ENCODE peak calls at places on chromosomes 5 and 9, in nine cellular contexts. O, W, K, F, M, U, P, Z and S are unnamed samples.

GRCh38 chr9:134592018-134592818 is 49.4 kb upstream of the COL5A1 start:
- DNase-seq in U (peak; percentile 97), O (peak; percentile 53), Z (no peak), W (no peak), K (no peak), P (peak; percentile 83), F (no peak), M (peak; percentile 52), S (peak; percentile 86)

GRCh38 chr9:38707885-38708640 is 11.9 kb downstream of the FAM240B start:
- DNase-seq in U (no peak), W (no peak), O (peak; percentile 74), M (no peak), Z (no peak), K (no peak), P (no peak), F (peak; percentile 62), S (no peak)

GRCh38 chr9:87107072-87107471 is 159.8 kb upstream of the GAS1 start:
- DNase-seq in F (peak; percentile 57), W (no peak), U (no peak), P (no peak), M (no peak), K (no peak), O (peak; percentile 74), Z (no peak), S (no peak)

GRCh38 chr9:105360344-105360743 is 87.5 kb upstream of the FSD1L start:
- DNase-seq in P (no peak), K (no peak), F (no peak), Z (no peak), U (no peak), M (no peak), W (no peak), O (peak; percentile 43), S (no peak)

GRCh38 chr9:137705906-137706305 is 87.1 kb downstream of the EHMT1 start:
- DNase-seq in P (no peak), W (no peak), Z (no peak), K (no peak), M (no peak), F (no peak), U (no peak), O (no peak), S (no peak)

GRCh38 chr9:89593776-89594427 is 10.9 kb upstream of the GADD45G start:
- DNase-seq in Z (no peak), O (peak; percentile 85), M (peak; percentile 51), P (no peak), K (peak; percentile 67), F (peak; percentile 86), W (peak; percentile 47), U (peak; percentile 61), S (no peak)

GRCh38 chr9:135519179-135519971 is 1.9 kb upstream of the LCN1 start:
- DNase-seq in U (no peak), Z (no peak), P (no peak), O (no peak), W (no peak), F (no peak), M (no peak), K (no peak), S (no peak)

GRCh38 chr5:98031926-98032325 is 741.5 kb upstream of the RGMB start:
- DNase-seq in Z (no peak), F (no peak), W (no peak), M (no peak), K (no peak), O (no peak), U (peak; percentile 60), P (no peak), S (no peak)

GRCh38 chr9:71131145-71131544 is 9.7 kb upstream of the TRPM3 start:
- DNase-seq in M (no peak), O (no peak), W (no peak), P (no peak), K (no peak), F (no peak), U (no peak), Z (no peak), S (no peak)

GRCh38 chr5:68330564-68330963 is 115.0 kb downstream of the PIK3R1 start:
- DNase-seq in P (no peak), O (no peak), U (peak; percentile 62), F (no peak), K (no peak), Z (no peak), M (no peak), W (no peak), S (peak; percentile 39)

GRCh38 chr9:3138236-3139229 is 294.6 kb upstream of the PUM3 start:
- DNase-seq in P (no peak), O (no peak), M (no peak), K (no peak), W (no peak), U (peak; percentile 30), F (no peak), Z (no peak), S (no peak)

GRCh38 chr5:136020383-136021015 is 8.3 kb upstream of the TGFBI start:
- DNase-seq in O (no peak), M (peak; percentile 85), U (peak; percentile 96), K (no peak), W (no peak), F (no peak), Z (peak; percentile 54), P (peak; percentile 96), S (peak; percentile 98)

GRCh38 chr9:127033784-127034183 is 88.7 kb downstream of the ANGPTL2 start:
- DNase-seq in M (no peak), W (no peak), Z (no peak), O (no peak), K (no peak), U (peak; percentile 57), F (no peak), P (peak; percentile 70), S (peak; percentile 27)

GRCh38 chr5:52950686-52951085 is 38.5 kb upstream of the ITGA2 start:
- DNase-seq in F (no peak), K (no peak), O (no peak), M (no peak), U (no peak), Z (no peak), W (no peak), P (no peak), S (no peak)

GRCh38 chr5:161547573-161548471 is 1.3 kb upstream of the GABRB2 start:
- DNase-seq in Z (no peak), O (peak; percentile 45), P (no peak), M (no peak), U (peak; percentile 2), F (peak; percentile 36), W (peak; percentile 21), K (no peak), S (no peak)

GRCh38 chr9:69771775-69772418 is 12.1 kb upstream of the PTAR1 start:
- DNase-seq in K (no peak), M (no peak), O (no peak), U (peak; percentile 97), Z (no peak), F (no peak), W (no peak), P (peak; percentile 77), S (peak; percentile 77)

GRCh38 chr9:78005231-78006002 is 26.2 kb downstream of the GNAQ start:
- DNase-seq in M (no peak), F (no peak), W (no peak), O (no peak), U (no peak), K (no peak), P (no peak), Z (no peak), S (peak; percentile 70)

GRCh38 chr9:131095666-131096489 is 453 bp upstream of the AIF1L start:
- DNase-seq in U (peak; percentile 25), O (peak; percentile 92), P (no peak), M (no peak), K (no peak), W (peak; percentile 80), Z (peak; percentile 22), F (peak; percentile 93), S (no peak)

GRCh38 chr5:14428302-14429081 is 153.1 kb upstream of the OTULINL start:
- DNase-seq in W (no peak), F (no peak), U (peak; percentile 79), K (no peak), P (no peak), Z (no peak), M (no peak), O (peak; percentile 35), S (peak; percentile 72)

DNA sequence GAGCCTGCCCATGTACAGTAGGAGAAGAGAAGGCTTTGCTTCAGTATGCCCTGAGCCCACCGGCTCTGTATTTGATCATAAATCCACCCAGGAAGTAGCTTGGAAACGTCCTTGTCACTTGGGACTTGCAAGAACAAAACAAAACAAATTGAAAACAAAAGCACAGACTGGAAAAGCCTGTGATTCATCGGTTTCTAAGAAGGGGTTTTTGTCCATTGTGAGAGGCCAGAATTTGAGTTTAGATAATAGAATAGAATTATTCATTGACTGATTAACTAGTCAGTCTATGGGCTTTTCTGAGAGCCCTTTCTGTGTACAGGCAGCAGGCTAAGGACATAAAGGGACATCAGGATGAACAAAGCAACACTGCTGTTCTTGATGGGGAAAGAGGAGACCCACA is 424.8 kb downstream of the IRX1 start:
- DNase-seq in W (no peak), Z (no peak), U (peak; percentile 5), M (no peak), O (no peak), F (no peak), K (no peak), P (no peak), S (no peak)
- H3K4me2 ChIP-seq in W (no peak overlapping the region), Z (no peak overlapping the region), U (no peak overlapping the region), M (no peak overlapping the region), O (no peak overlapping the region), F (no peak overlapping the region), K (no peak overlapping the region), P (no peak overlapping the region), S (no peak overlapping the region)

GRCh38 chr5:87048156-87048555 is 219.5 kb upstream of the RASA1 start:
- DNase-seq in K (no peak), O (no peak), Z (peak; percentile 19), F (no peak), W (no peak), M (no peak), P (no peak), U (peak; percentile 2), S (no peak)
- H3K4me2 ChIP-seq in K (no peak overlapping the region), O (no peak overlapping the region), Z (no peak overlapping the region), F (no peak overlapping the region), W (no peak overlapping the region), M (no peak overlapping the region), P (no peak overlapping the region), U (no peak overlapping the region), S (no peak overlapping the region)

DNA sequence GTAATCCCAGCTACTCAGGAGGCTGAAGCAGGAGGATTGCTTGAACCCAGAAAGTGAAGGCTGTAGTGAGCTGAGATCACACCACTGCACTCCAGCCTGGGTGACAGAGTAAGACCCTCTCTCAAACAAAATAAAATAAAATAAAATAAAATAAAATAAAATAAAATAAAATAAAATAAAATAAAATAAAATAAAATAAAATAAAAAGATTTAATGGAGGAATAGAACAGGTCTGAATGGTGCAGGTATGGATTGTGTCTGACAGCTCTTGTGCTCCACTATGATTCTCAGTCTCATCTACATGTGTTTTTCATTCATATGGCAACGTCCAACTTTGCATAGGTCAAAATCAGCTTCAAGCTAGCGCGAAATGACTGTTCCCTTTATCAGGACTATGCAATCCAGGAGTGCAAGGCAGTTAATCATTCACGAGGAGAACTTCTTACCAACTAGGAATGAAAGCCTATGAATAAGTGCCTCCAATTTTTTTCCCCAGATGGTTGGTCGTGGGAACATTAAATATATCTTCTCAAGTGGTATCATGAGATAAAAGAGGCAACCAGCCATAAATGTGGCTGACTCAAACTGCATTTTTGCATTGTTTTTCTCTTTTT is 1392.3 kb upstream of the CDH9 start:
- DNase-seq in W (no peak), U (no peak), Z (no peak), M (no peak), O (no peak), P (no peak), K (no peak), F (no peak), S (peak; percentile 17)
- H3K4me2 ChIP-seq in W (no peak overlapping the region), U (no peak overlapping the region), Z (no peak overlapping the region), M (no peak overlapping the region), O (no peak overlapping the region), P (no peak overlapping the region), K (no peak overlapping the region), F (no peak overlapping the region), S (no peak overlapping the region)

GRCh38 chr5:167479796-167480195 is 811.6 kb upstream of the WWC1 start:
- DNase-seq in U (no peak), F (no peak), O (no peak), Z (no peak), W (no peak), K (no peak), M (no peak), P (no peak), S (peak; percentile 39)
- H3K4me2 ChIP-seq in U (no peak overlapping the region), F (no peak overlapping the region), O (no peak overlapping the region), Z (no peak overlapping the region), W (no peak overlapping the region), K (no peak overlapping the region), M (no peak overlapping the region), P (no peak overlapping the region), S (no peak overlapping the region)